ENCODE peak calls at places on chromosomes 5 and 9, in four cellular contexts. N is Peyer's patch, K is lower leg skin, W is HCT116. A is an unnamed sample.

GRCh38 chr5:57117601-57118000 is 56.3 kb upstream of the GPBP1 start:
- DNase-seq in N (no peak), K (no peak), W (no peak), A (peak)

GRCh38 chr5:28012538-28012937 is 974.2 kb upstream of the CDH9 start:
- DNase-seq in N (no peak), K (no peak), W (no peak), A (no peak)

GRCh38 chr9:32603914-32604852 is 31.2 kb upstream of the NDUFB6 start:
- DNase-seq in N (peak), K (no peak), W (peak), A (no peak)

GRCh38 chr5:1156033-1156753 is 44.3 kb upstream of the SLC12A7 start:
- DNase-seq in N (no peak), K (no peak), W (no peak), A (no peak)

GRCh38 chr9:94110821-94111252 is 26.6 kb downstream of the PTPDC1 start:
- DNase-seq in N (no peak), K (no peak), W (no peak), A (no peak)

GRCh38 chr5:127766556-127767335 is 63.6 kb downstream of the CCDC192 start:
- DNase-seq in N (no peak), K (no peak), W (no peak), A (no peak)

GRCh38 chr9:136526625-136527066 is 19.2 kb downstream of the NOTCH1 start:
- DNase-seq in N (peak), K (no peak), W (no peak), A (no peak)

GRCh38 chr5:132000677-132001453 is 10.6 kb downstream of the ACSL6 start:
- DNase-seq in N (peak), K (no peak), W (no peak), A (no peak)

GRCh38 chr9:77304543-77304942 is 127.2 kb downstream of the VPS13A start:
- DNase-seq in N (no peak), K (no peak), W (no peak), A (no peak)

GRCh38 chr5:179875741-179876667 is 17.4 kb upstream of the MRNIP start:
- DNase-seq in N (no peak), K (no peak), W (no peak), A (no peak)

GRCh38 chr9:126607086-126607485 is 6.6 kb upstream of the LMX1B start:
- DNase-seq in N (no peak), K (no peak), W (no peak), A (no peak)

GRCh38 chr5:179275381-179275878 is 69.8 kb downstream of the ADAMTS2 start:
- DNase-seq in N (no peak), K (no peak), W (no peak), A (no peak)

GRCh38 chr5:175491223-175491622 is 12.9 kb downstream of the SFXN1 start:
- DNase-seq in N (no peak), K (no peak), W (no peak), A (no peak)

GRCh38 chr5:175873090-175873454 is 1.7 kb downstream of the CPLX2 start:
- DNase-seq in N (no peak), K (no peak), W (no peak), A (peak)

GRCh38 chr5:18744441-18744840 is 1110.2 kb downstream of the TAF11L14 start:
- DNase-seq in N (no peak), K (no peak), W (no peak), A (no peak)

GRCh38 chr5:92956886-92957285 is 624.1 kb downstream of the NR2F1-AS1 start:
- DNase-seq in N (no peak), K (no peak), W (no peak), A (no peak)

GRCh38 chr5:39355324-39355723 is 9.0 kb downstream of the C9 start:
- DNase-seq in N (no peak), K (no peak), W (no peak), A (no peak)

GRCh38 chr5:56323505-56323904 is 90.4 kb upstream of the ANKRD55 start:
- DNase-seq in N (no peak), K (no peak), W (no peak), A (no peak)

GRCh38 chr5:55997742-55998351 is 3.1 kb upstream of the IL6ST start:
- DNase-seq in N (no peak), K (no peak), W (no peak), A (peak)

GRCh38 chr9:117414220-117414905 is 494 bp downstream of the ASTN2 start:
- DNase-seq in N (no peak), K (peak), W (no peak), A (no peak)

GRCh38 chr5:139795074-139796001 is at the start of gene PSD2:
- DNase-seq in N (no peak), K (no peak), W (no peak), A (no peak)

GRCh38 chr9:76690575-76691370 is 73.5 kb upstream of the PCA3 start:
- DNase-seq in N (no peak), K (no peak), W (no peak), A (no peak)

GRCh38 chr5:163407034-163407652 is 30.3 kb upstream of the CCNG1 start:
- DNase-seq in N (no peak), K (no peak), W (no peak), A (no peak)

GRCh38 chr9:36041491-36041890 is 4.8 kb downstream of the RECK start:
- DNase-seq in N (no peak), K (no peak), W (no peak), A (no peak)

GRCh38 chr5:138344887-138345622 is 7.0 kb downstream of the FAM53C start:
- DNase-seq in N (no peak), K (no peak), W (no peak), A (no peak)

GRCh38 chr5:126044111-126044668 is 379.0 kb upstream of the GRAMD2B start:
- DNase-seq in N (no peak), K (no peak), W (no peak), A (no peak)

GRCh38 chr5:167348286-167348926 is 943.0 kb upstream of the WWC1 start:
- DNase-seq in N (no peak), K (no peak), W (no peak), A (no peak)

GRCh38 chr9:100884518-100884917 is 144.0 kb upstream of the PLPPR1 start:
- DNase-seq in N (no peak), K (no peak), W (no peak), A (no peak)

GRCh38 chr5:108369167-108369566 is 12.7 kb downstream of the FBXL17 start:
- DNase-seq in N (no peak), K (no peak), W (no peak), A (no peak)

GRCh38 chr9:27108981-27109541 is at the start of gene TEK:
- DNase-seq in N (no peak), K (no peak), W (no peak), A (no peak)

GRCh38 chr5:157379983-157380382 is 80.0 kb upstream of the NIPAL4 start:
- DNase-seq in N (no peak), K (no peak), W (no peak), A (no peak)

GRCh38 chr5:43006411-43007202 is 33.5 kb downstream of the ANXA2R start:
- DNase-seq in N (no peak), K (no peak), W (no peak), A (no peak)

GRCh38 chr5:43008369-43009158 is 31.6 kb downstream of the ANXA2R start:
- DNase-seq in N (peak), K (peak), W (peak), A (peak)

GRCh38 chr5:43007246-43007910 is 32.7 kb downstream of the ANXA2R start:
- DNase-seq in N (peak), K (peak), W (no peak), A (peak)

GRCh38 chr5:43010956-43011355 is 29.2 kb downstream of the ANXA2R start:
- DNase-seq in N (no peak), K (no peak), W (no peak), A (no peak)

DNA sequence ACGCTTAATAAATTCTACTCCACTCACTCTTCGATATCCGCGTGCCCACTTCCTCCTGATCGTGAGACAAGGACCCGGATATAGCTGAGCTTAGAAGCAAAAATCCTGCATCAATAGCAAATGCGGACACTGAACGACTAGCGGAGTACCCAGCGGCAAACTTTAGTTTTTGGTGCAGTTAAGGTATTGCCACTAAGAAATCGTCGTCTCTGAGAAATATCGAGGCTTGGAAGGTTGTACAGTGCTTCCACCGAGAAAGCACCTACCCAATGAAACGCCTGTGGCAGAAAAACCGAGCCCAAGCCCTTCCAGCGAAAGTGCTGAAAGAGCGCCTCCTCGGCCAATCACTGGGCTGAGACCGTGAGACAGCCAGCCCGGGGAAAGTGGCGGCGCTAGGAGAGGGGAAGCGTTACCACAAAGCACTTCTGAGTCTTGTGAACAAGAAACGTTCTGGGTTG is 32.2 kb downstream of the ANXA2R start:
- DNase-seq in N (peak), K (peak), W (no peak), A (peak)
- TF ChIP-seq POLR2A in N (no peak), K (no peak), W (no peak), A (peak)

GRCh38 chr5:95081500-95082355 is 203.2 kb downstream of the MCTP1 start:
- DNase-seq in N (peak), K (peak), W (no peak), A (peak)
- TF ChIP-seq POLR2A in N (peak), K (no peak), W (no peak), A (peak)

GRCh38 chr5:36870399-36871040 is 6.0 kb upstream of the NIPBL start:
- DNase-seq in N (no peak), K (no peak), W (peak), A (peak)
- TF ChIP-seq POLR2A in N (no peak), K (no peak), W (no peak), A (no peak)

GRCh38 chr5:79514391-79515105 is 614 bp upstream of the HOMER1 start:
- DNase-seq in N (peak), K (peak), W (peak), A (peak)
- TF ChIP-seq POLR2A in N (peak), K (no peak), W (peak), A (peak)

A was measured in erythroblast.